ENCODE peak calls at places on chromosome 18, in ten cellular contexts. F is A549; R is Peyer's patch; J is effector memory CD4-positive, alpha-beta T cell; T is breast epithelium; C is CD4-positive, alpha-beta memory T cell; O is Karpas-422; W is psoas muscle; E is PC-3; N is neuronal stem cell. Q is an unnamed sample. For H3K4me1, the result is how much of the 10 kb centered on the place peaks cover.

GRCh38 chr18:46148810-46149209 is 44.6 kb downstream of the HAUS1 start:
- DNase-seq in F (peak), R (no peak), J (peak), T (peak), C (peak), O (peak), W (no peak), E (peak), N (peak), Q (peak)

GRCh38 chr18:42052137-42052708 is 97.2 kb downstream of the PIK3C3 start:
- DNase-seq in F (no peak), R (no peak), J (no peak), T (no peak), C (no peak), O (peak), W (no peak), E (peak), N (no peak), Q (no peak)

GRCh38 chr18:42030586-42031182 is 75.7 kb downstream of the PIK3C3 start:
- DNase-seq in F (peak), R (no peak), J (no peak), T (no peak), C (no peak), O (peak), W (no peak), E (peak), N (peak), Q (no peak)

GRCh38 chr18:44915661-44916060 is 235.0 kb downstream of the SETBP1 start:
- DNase-seq in F (no peak), R (no peak), J (no peak), T (no peak), C (no peak), O (no peak), W (no peak), E (no peak), N (no peak), Q (no peak)

GRCh38 chr18:61551586-61551985 is 218.4 kb downstream of the CDH20 start:
- DNase-seq in F (peak), R (no peak), J (no peak), T (peak), C (peak), O (peak), W (no peak), E (peak), N (peak), Q (no peak)

GRCh38 chr18:79607361-79607930 is 72.2 kb upstream of the CTDP1 start:
- DNase-seq in F (no peak), R (peak), J (no peak), T (no peak), C (no peak), O (no peak), W (no peak), E (no peak), N (no peak), Q (no peak)

GRCh38 chr18:79396431-79397287 is 929 bp downstream of the NFATC1 start:
- DNase-seq in F (no peak), R (peak), J (no peak), T (no peak), C (no peak), O (peak), W (peak), E (peak), N (no peak), Q (peak)

GRCh38 chr18:318791-319291 is 51.0 kb upstream of the THOC1 start:
- DNase-seq in F (no peak), R (no peak), J (no peak), T (no peak), C (no peak), O (no peak), W (no peak), E (no peak), N (no peak), Q (no peak)

GRCh38 chr18:48829443-48830149 is 121.2 kb downstream of the SMAD7 start:
- DNase-seq in F (no peak), R (no peak), J (no peak), T (no peak), C (no peak), O (no peak), W (no peak), E (no peak), N (no peak), Q (no peak)

GRCh38 chr18:55323051-55323994 is 264.7 kb downstream of the TCF4 start:
- DNase-seq in F (no peak), R (no peak), J (no peak), T (no peak), C (no peak), O (peak), W (no peak), E (no peak), N (no peak), Q (no peak)

GRCh38 chr18:9184998-9185613 is 48.5 kb downstream of the ANKRD12 start:
- DNase-seq in F (no peak), R (no peak), J (no peak), T (no peak), C (no peak), O (no peak), W (no peak), E (no peak), N (no peak), Q (peak)

GRCh38 chr18:50401888-50402287 is 27.0 kb downstream of the SKA1 start:
- DNase-seq in F (peak), R (peak), J (no peak), T (no peak), C (no peak), O (no peak), W (peak), E (peak), N (no peak), Q (no peak)

GRCh38 chr18:42798606-42799005 is 316.9 kb downstream of the RIT2 start:
- DNase-seq in F (no peak), R (no peak), J (no peak), T (no peak), C (no peak), O (no peak), W (no peak), E (no peak), N (no peak), Q (no peak)

GRCh38 chr18:48455555-48456478 is 46.6 kb upstream of the ZBTB7C start:
- DNase-seq in F (no peak), R (no peak), J (peak), T (peak), C (peak), O (no peak), W (no peak), E (peak), N (no peak), Q (no peak)

GRCh38 chr18:471701-472100 is 28.8 kb downstream of the COLEC12 start:
- DNase-seq in F (no peak), R (no peak), J (no peak), T (no peak), C (no peak), O (no peak), W (no peak), E (peak), N (no peak), Q (no peak)

GRCh38 chr18:474416-474815 is 26.1 kb downstream of the COLEC12 start:
- DNase-seq in F (no peak), R (no peak), J (no peak), T (no peak), C (no peak), O (no peak), W (no peak), E (no peak), N (no peak), Q (no peak)

GRCh38 chr18:38023871-38024270 is 458.3 kb upstream of the CELF4 start:
- DNase-seq in F (no peak), R (no peak), J (no peak), T (no peak), C (no peak), O (no peak), W (no peak), E (no peak), N (no peak), Q (no peak)

GRCh38 chr18:23259701-23260661 is 124.7 kb downstream of the CABLES1 start:
- DNase-seq in F (no peak), R (peak), J (no peak), T (peak), C (no peak), O (no peak), W (peak), E (peak), N (peak), Q (peak)

DNA sequence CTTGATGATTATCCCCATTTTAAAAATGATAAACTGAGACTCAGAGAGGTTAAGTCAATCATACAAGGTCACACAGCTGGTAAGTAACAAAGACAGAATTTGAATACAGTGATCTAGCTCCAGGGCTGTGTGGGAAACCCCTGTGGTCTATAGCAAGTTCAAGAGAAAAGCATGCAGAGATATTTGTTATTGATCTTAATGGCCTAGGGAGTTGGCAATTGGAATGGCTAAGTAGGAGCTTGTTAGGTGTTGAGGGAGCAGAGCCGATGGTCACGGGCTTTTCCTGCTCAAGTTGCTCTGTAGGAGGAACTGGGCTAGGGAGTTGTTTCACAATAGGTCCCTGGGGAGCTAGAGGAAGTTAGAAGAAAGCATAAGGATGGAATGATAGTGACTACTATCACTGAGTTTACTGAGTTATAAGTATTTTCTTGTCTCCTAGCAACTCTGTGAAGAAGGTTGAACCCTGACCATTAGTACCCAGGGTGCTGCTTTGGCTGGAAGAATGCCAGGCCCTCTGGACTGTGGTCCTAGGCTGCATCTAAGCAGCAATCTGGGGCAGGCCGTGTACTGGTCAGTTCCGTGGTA is 30.0 kb downstream of the RNF125 start:
- DNase-seq in F (no peak), R (peak), J (no peak), T (peak), C (no peak), O (no peak), W (peak), E (no peak), N (no peak), Q (no peak)
- H3K27ac ChIP-seq in F (no peak), R (peak), J (peak), T (peak), C (peak), O (no peak), W (peak), E (no peak), N (no peak), Q (peak)

GRCh38 chr18:58100154-58100553 is 56.1 kb downstream of the NEDD4L start:
- DNase-seq in F (no peak), R (no peak), J (no peak), T (no peak), C (no peak), O (no peak), W (no peak), E (no peak), N (no peak), Q (no peak)

GRCh38 chr18:58102020-58102419 is 58.0 kb downstream of the NEDD4L start:
- DNase-seq in F (no peak), R (no peak), J (no peak), T (no peak), C (no peak), O (peak), W (no peak), E (no peak), N (no peak), Q (no peak)

GRCh38 chr18:58102875-58103274 is 58.8 kb downstream of the NEDD4L start:
- DNase-seq in F (no peak), R (no peak), J (no peak), T (no peak), C (no peak), O (no peak), W (no peak), E (no peak), N (no peak), Q (no peak)

GRCh38 chr18:58103339-58103930 is 59.4 kb downstream of the NEDD4L start:
- DNase-seq in F (no peak), R (no peak), J (no peak), T (no peak), C (no peak), O (no peak), W (no peak), E (no peak), N (no peak), Q (no peak)

GRCh38 chr18:58101291-58101706 is 57.3 kb downstream of the NEDD4L start:
- DNase-seq in F (no peak), R (no peak), J (no peak), T (peak), C (no peak), O (peak), W (no peak), E (no peak), N (no peak), Q (no peak)
- H3K4me1 ChIP-seq in F (under half), R (under half), J (under half), T (under half), C (under half), O (half or more), W (under half), E (under half), N (under half), Q (under half)

GRCh38 chr18:13578400-13578799 is 148.0 kb downstream of the FAM210A start:
- DNase-seq in F (no peak), R (no peak), J (no peak), T (no peak), C (no peak), O (peak), W (no peak), E (no peak), N (no peak), Q (no peak)

GRCh38 chr18:13576598-13576997 is 149.8 kb downstream of the FAM210A start:
- DNase-seq in F (no peak), R (no peak), J (no peak), T (no peak), C (no peak), O (no peak), W (no peak), E (no peak), N (no peak), Q (no peak)

GRCh38 chr18:13579874-13580273 is 146.5 kb downstream of the FAM210A start:
- DNase-seq in F (no peak), R (no peak), J (no peak), T (no peak), C (no peak), O (peak), W (no peak), E (no peak), N (no peak), Q (no peak)

GRCh38 chr18:13574761-13575160 is 151.6 kb downstream of the FAM210A start:
- DNase-seq in F (no peak), R (no peak), J (no peak), T (no peak), C (no peak), O (no peak), W (no peak), E (no peak), N (no peak), Q (no peak)

DNA sequence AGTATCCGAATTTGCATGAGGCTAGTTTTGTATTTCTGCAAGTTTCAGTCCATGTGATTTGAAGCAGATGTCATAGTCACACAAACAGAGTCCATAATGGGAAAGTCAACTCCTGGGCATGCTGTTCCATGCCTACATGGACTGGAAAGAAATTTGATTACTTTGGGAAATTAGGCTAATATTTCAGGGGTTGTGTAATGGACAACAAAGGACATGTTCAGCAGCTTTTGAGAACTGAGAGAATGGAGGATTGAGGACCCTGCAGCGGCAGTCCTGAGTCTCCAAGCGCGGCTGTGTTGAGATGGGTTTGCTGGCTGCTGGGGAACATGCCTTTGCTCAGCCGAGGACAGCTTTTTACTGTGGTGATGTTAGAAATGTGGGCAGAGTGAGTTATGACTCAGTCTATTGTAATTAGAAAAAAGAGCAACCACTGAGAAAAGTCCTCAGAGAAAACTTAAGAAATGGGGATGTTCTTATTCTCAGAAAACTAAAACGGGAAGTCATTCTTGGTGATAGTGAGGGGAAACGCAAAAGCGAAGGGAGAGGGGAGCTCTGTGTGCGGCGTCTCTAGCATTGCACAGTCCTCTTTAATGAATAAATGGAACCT is 149.2 kb downstream of the FAM210A start:
- DNase-seq in F (no peak), R (no peak), J (no peak), T (no peak), C (no peak), O (peak), W (no peak), E (peak), N (no peak), Q (no peak)
- H3K27ac ChIP-seq in F (no peak), R (peak), J (no peak), T (peak), C (no peak), O (peak), W (no peak), E (no peak), N (no peak), Q (no peak)

GRCh38 chr18:35077937-35078336 is 36.7 kb downstream of the MAPRE2 start:
- DNase-seq in F (no peak), R (no peak), J (no peak), T (no peak), C (no peak), O (no peak), W (no peak), E (no peak), N (no peak), Q (no peak)

GRCh38 chr18:35076556-35076955 is 35.3 kb downstream of the MAPRE2 start:
- DNase-seq in F (no peak), R (no peak), J (no peak), T (no peak), C (no peak), O (no peak), W (no peak), E (peak), N (no peak), Q (no peak)

GRCh38 chr18:35075132-35075531 is 33.9 kb downstream of the MAPRE2 start:
- DNase-seq in F (no peak), R (no peak), J (no peak), T (no peak), C (no peak), O (no peak), W (no peak), E (no peak), N (no peak), Q (no peak)

GRCh38 chr18:35074581-35074980 is 33.4 kb downstream of the MAPRE2 start:
- DNase-seq in F (no peak), R (no peak), J (no peak), T (no peak), C (no peak), O (no peak), W (no peak), E (no peak), N (no peak), Q (no peak)

GRCh38 chr18:35076126-35076525 is 34.9 kb downstream of the MAPRE2 start:
- DNase-seq in F (no peak), R (no peak), J (no peak), T (no peak), C (no peak), O (no peak), W (no peak), E (no peak), N (no peak), Q (no peak)
- H3K4me1 ChIP-seq in F (under half), R (under half), J (under half), T (under half), C (under half), O (half or more), W (half or more), E (under half), N (under half), Q (under half)